ENCODE peak calls at places on chromosome 20, in four cellular contexts. Z, C, G and X are unnamed samples.

GRCh38 chr20:36268501-36269342 is 32.4 kb downstream of the AAR2 start:
- DNase-seq in Z (no peak), C (peak; percentile 9), G (no peak), X (no peak)

GRCh38 chr20:13644010-13644409 is 5.3 kb upstream of the TASP1 start:
- DNase-seq in Z (no peak), C (no peak), G (peak; percentile 12), X (no peak)

GRCh38 chr20:16062661-16063591 is 510.3 kb downstream of the KIF16B start:
- DNase-seq in Z (no peak), C (no peak), G (no peak), X (no peak)

GRCh38 chr20:61699184-61700066 is 366.3 kb downstream of the TAF4 start:
- DNase-seq in Z (no peak), C (no peak), G (no peak), X (no peak)

GRCh38 chr20:12699374-12700228 is 309.2 kb upstream of the SPTLC3 start:
- DNase-seq in Z (no peak), C (no peak), G (no peak), X (no peak)

GRCh38 chr20:58286729-58287128 is 22.8 kb upstream of the RAB22A start:
- DNase-seq in Z (no peak), C (no peak), G (no peak), X (no peak)

GRCh38 chr20:63895886-63896135 is 885 bp downstream of the DNAJC5 start:
- DNase-seq in Z (no peak), C (no peak), G (no peak), X (no peak)

GRCh38 chr20:21029356-21029755 is 76.8 kb downstream of the LINC00237 start:
- DNase-seq in Z (no peak), C (no peak), G (no peak), X (no peak)

GRCh38 chr20:34402461-34402860 is 39.4 kb downstream of the ITCH start:
- DNase-seq in Z (no peak), C (no peak), G (no peak), X (no peak)

GRCh38 chr20:34689486-34689885 is 12.6 kb upstream of the PIGU start:
- DNase-seq in Z (no peak), C (no peak), G (no peak), X (no peak)

GRCh38 chr20:40945754-40946451 is 82.7 kb upstream of the TOP1 start:
- DNase-seq in Z (peak; percentile 61), C (peak; percentile 62), G (peak; percentile 86), X (peak; percentile 72)

GRCh38 chr20:18926972-18927371 is 113.4 kb downstream of the SCP2D1 start:
- DNase-seq in Z (no peak), C (no peak), G (no peak), X (no peak)

GRCh38 chr20:34389206-34389953 is 26.3 kb downstream of the ITCH start:
- DNase-seq in Z (no peak), C (no peak), G (no peak), X (no peak)

GRCh38 chr20:57216669-57217068 is 49.8 kb downstream of the BMP7 start:
- DNase-seq in Z (no peak), C (no peak), G (no peak), X (no peak)

GRCh38 chr20:57220187-57221165 is 46.0 kb downstream of the BMP7 start:
- DNase-seq in Z (no peak), C (peak; percentile 12), G (no peak), X (no peak)

GRCh38 chr20:57217802-57218201 is 48.6 kb downstream of the BMP7 start:
- DNase-seq in Z (no peak), C (peak; percentile 20), G (no peak), X (no peak)

GRCh38 chr20:57218489-57218888 is 48.0 kb downstream of the BMP7 start:
- DNase-seq in Z (no peak), C (peak; percentile 2), G (no peak), X (no peak)

GRCh38 chr20:57219071-57219677 is 47.3 kb downstream of the BMP7 start:
- DNase-seq in Z (no peak), C (peak; percentile 1), G (no peak), X (no peak)
- H3K4me3 ChIP-seq in Z (no peak overlapping the region), C (no peak overlapping the region), G (no peak overlapping the region), X (no peak overlapping the region)

GRCh38 chr20:5041433-5041832 is 40.1 kb upstream of the SLC23A2 start:
- DNase-seq in Z (no peak), C (no peak), G (peak; percentile 14), X (no peak)

GRCh38 chr20:5036828-5037227 is 35.5 kb upstream of the SLC23A2 start:
- DNase-seq in Z (no peak), C (no peak), G (no peak), X (no peak)

GRCh38 chr20:5039889-5040288 is 38.6 kb upstream of the SLC23A2 start:
- DNase-seq in Z (no peak), C (no peak), G (no peak), X (no peak)

GRCh38 chr20:5040345-5040744 is 39.0 kb upstream of the SLC23A2 start:
- DNase-seq in Z (no peak), C (no peak), G (no peak), X (no peak)

GRCh38 chr20:5039255-5039657 is 37.9 kb upstream of the SLC23A2 start:
- DNase-seq in Z (no peak), C (no peak), G (no peak), X (peak; percentile 54)
- H3K4me3 ChIP-seq in Z (no peak overlapping the region), C (no peak overlapping the region), G (no peak overlapping the region), X (no peak overlapping the region)

DNA sequence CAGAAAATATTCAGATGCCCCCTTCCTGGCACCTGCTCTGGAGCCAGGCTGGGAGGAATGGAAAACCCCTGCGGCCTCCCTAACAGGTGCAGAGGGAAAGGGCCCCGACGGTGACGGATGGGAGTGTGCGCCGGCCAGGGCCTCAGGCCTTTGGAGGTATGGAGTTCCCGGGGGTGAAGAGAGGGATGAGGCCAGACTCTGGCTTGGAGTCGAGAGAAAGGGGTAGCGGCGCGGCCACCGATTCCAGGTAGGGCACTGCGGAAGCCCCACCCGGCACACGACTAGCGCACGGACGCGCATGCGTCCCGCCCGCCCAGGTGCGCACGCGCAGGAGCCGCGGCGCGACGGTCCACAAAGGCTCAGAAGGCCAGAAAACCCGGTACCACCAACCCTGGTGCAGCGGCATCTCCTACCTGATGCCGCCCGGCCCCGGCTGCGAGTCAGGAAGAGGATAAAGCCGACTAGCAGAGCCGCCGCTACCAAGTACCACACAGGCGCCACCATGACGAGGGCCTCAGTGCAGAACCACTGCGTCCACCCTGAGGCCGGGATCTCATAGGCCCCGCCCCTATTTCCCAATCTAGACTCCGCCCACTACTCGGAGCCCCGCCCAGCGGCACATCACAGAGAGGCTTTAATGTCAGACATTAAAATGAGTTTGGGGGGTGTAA is at the start of gene DDRGK1:
- DNase-seq in Z (peak; percentile 89), C (peak; percentile 93), G (peak; percentile 88), X (peak; percentile 87)
- H3K4me3 ChIP-seq in Z (peak within 1 kb of the TSS; percentile 67), C (peak within 1 kb of the TSS; percentile 94), G (peak within 1 kb of the TSS; percentile 73), X (peak within 1 kb of the TSS; percentile 81)

GRCh38 chr20:4657096-4657495 is 64.6 kb upstream of the PRND start:
- DNase-seq in Z (no peak), C (no peak), G (no peak), X (no peak)

GRCh38 chr20:4661191-4661590 is 60.5 kb upstream of the PRND start:
- DNase-seq in Z (no peak), C (no peak), G (peak; percentile 23), X (no peak)

GRCh38 chr20:4656491-4656890 is 65.2 kb upstream of the PRND start:
- DNase-seq in Z (no peak), C (no peak), G (no peak), X (no peak)
- H3K4me3 ChIP-seq in Z (no peak overlapping the region), C (no peak overlapping the region), G (no peak overlapping the region), X (no peak overlapping the region)